ENCODE peak calls at places on chromosomes 7 and 10, in five cellular contexts. V is NCI-H1092, H is pancreas, Z is Peyer's patch, N is substantia nigra. R is an unnamed sample.
A peak's percentile ranks its signal among the peaks of the same experiment; 100 is the strongest.

GRCh38 chr7:151704969-151705743 is 171.8 kb downstream of the PRKAG2 start:
- DNase-seq in Z (no peak), N (no peak), V (no peak), H (no peak), R (no peak)

GRCh38 chr10:86650151-86650550 is 4.2 kb upstream of the OPN4 start:
- DNase-seq in H (no peak), N (no peak), Z (peak; percentile 24), V (no peak), R (peak; percentile 13)

GRCh38 chr10:18649364-18649959 is 1.9 kb downstream of the NSUN6 start:
- DNase-seq in Z (no peak), H (no peak), N (no peak), V (no peak), R (no peak)

GRCh38 chr10:113666682-113667252 is 2.9 kb upstream of the NRAP start:
- DNase-seq in N (no peak), Z (no peak), H (no peak), V (no peak), R (no peak)

GRCh38 chr7:22728416-22729029 is 1.5 kb downstream of the IL6 start:
- DNase-seq in H (no peak), Z (no peak), V (no peak), N (no peak), R (no peak)

GRCh38 chr7:154795437-154795836 is 207.5 kb downstream of the PAXIP1 start:
- DNase-seq in H (no peak), Z (no peak), V (peak; percentile 91), N (no peak), R (no peak)

GRCh38 chr7:45089314-45089891 is 634 bp upstream of the NACAD start:
- DNase-seq in H (peak; percentile 43), V (peak; percentile 82), N (peak; percentile 92), Z (peak; percentile 72), R (no peak)

GRCh38 chr10:33901166-33901565 is 566.7 kb upstream of the NRP1 start:
- DNase-seq in N (no peak), Z (no peak), V (no peak), H (no peak), R (peak; percentile 49)

GRCh38 chr7:20183086-20183485 is 34.1 kb downstream of the MACC1 start:
- DNase-seq in N (no peak), Z (no peak), V (no peak), H (no peak), R (no peak)

GRCh38 chr10:35643151-35643975 is 1.3 kb upstream of the FZD8 start:
- DNase-seq in V (peak; percentile 33), N (peak; percentile 46), H (peak; percentile 64), Z (peak; percentile 68), R (peak; percentile 90)

GRCh38 chr10:47366056-47366631 is 17.9 kb downstream of the ZNF488 start:
- DNase-seq in V (no peak), H (peak; percentile 40), N (no peak), Z (peak; percentile 15), R (peak; percentile 38)

GRCh38 chr10:48924988-48925387 is 14.7 kb downstream of the LRRC18 start:
- DNase-seq in V (no peak), Z (no peak), N (no peak), H (no peak), R (no peak)

GRCh38 chr10:19592276-19592675 is 224.0 kb upstream of the PLXDC2 start:
- DNase-seq in N (no peak), V (no peak), Z (peak; percentile 66), H (peak; percentile 18), R (no peak)

GRCh38 chr7:127955051-127955531 is 76.1 kb downstream of the LRRC4 start:
- DNase-seq in V (no peak), N (no peak), Z (no peak), H (no peak), R (no peak)

GRCh38 chr7:32167256-32167655 is 97.0 kb upstream of the PDE1C start:
- DNase-seq in Z (no peak), V (no peak), H (no peak), N (no peak), R (no peak)

GRCh38 chr10:103166527-103166926 is 26.5 kb downstream of the NT5C2 start:
- DNase-seq in H (no peak), V (no peak), Z (no peak), N (no peak), R (no peak)

GRCh38 chr10:25297466-25297865 is 122.7 kb downstream of the GPR158 start:
- DNase-seq in V (no peak), H (no peak), N (no peak), Z (no peak), R (no peak)

GRCh38 chr7:22452142-22452763 is 47.7 kb downstream of the STEAP1B start:
- DNase-seq in Z (peak; percentile 82), V (no peak), H (peak; percentile 74), N (peak; percentile 53), R (no peak)

GRCh38 chr10:121154846-121155245 is 303.7 kb downstream of the WDR11 start:
- DNase-seq in Z (no peak), V (no peak), N (peak; percentile 81), H (no peak), R (no peak)

GRCh38 chr10:62081322-62081945 is 179.9 kb downstream of the ARID5B start:
- DNase-seq in V (no peak), H (no peak), Z (no peak), N (no peak), R (no peak)

GRCh38 chr10:77715081-77715480 is 77.5 kb upstream of the KCNMA1 start:
- DNase-seq in V (no peak), H (no peak), Z (no peak), N (no peak), R (no peak)

GRCh38 chr7:34260282-34260681 is 354.9 kb downstream of the BMPER start:
- DNase-seq in Z (no peak), N (no peak), H (no peak), V (no peak), R (no peak)

GRCh38 chr10:82041018-82041417 is 166.0 kb downstream of the NRG3 start:
- DNase-seq in N (no peak), H (no peak), V (no peak), Z (no peak), R (no peak)

GRCh38 chr7:44534501-44534900 is 6.6 kb downstream of the NPC1L1 start:
- DNase-seq in N (no peak), V (peak; percentile 8), H (no peak), Z (peak; percentile 65), R (no peak)

GRCh38 chr10:113087082-113088029 is 137.3 kb downstream of the TCF7L2 start:
- DNase-seq in Z (peak; percentile 87), N (no peak), V (no peak), H (peak; percentile 49), R (peak; percentile 85)

GRCh38 chr10:35194906-35195305 is 68.3 kb downstream of the CREM start:
- DNase-seq in N (no peak), H (no peak), V (no peak), Z (no peak), R (no peak)

GRCh38 chr7:77327067-77327931 is 88.8 kb downstream of the GSAP start:
- DNase-seq in V (no peak), N (no peak), Z (no peak), H (no peak), R (peak; percentile 76)

GRCh38 chr10:129647563-129647962 is 180.5 kb downstream of the MGMT start:
- DNase-seq in N (no peak), V (no peak), Z (no peak), H (no peak), R (no peak)

GRCh38 chr10:43683451-43684197 is 34.9 kb upstream of the ZNF32 start:
- DNase-seq in Z (no peak), H (no peak), N (no peak), V (no peak), R (no peak)

GRCh38 chr10:50574932-50575331 is 48.8 kb downstream of the SGMS1 start:
- DNase-seq in Z (no peak), N (no peak), H (no peak), V (no peak), R (no peak)

GRCh38 chr7:31408120-31408729 is 67.7 kb upstream of the NEUROD6 start:
- DNase-seq in N (no peak), H (no peak), Z (no peak), V (no peak), R (no peak)

GRCh38 chr7:18655506-18655905 is 160.0 kb downstream of the HDAC9 start:
- DNase-seq in H (no peak), Z (no peak), N (no peak), V (no peak), R (no peak)

GRCh38 chr10:14459670-14460069 is 128.9 kb upstream of the FRMD4A start:
- DNase-seq in Z (no peak), N (no peak), H (no peak), V (no peak), R (no peak)

GRCh38 chr10:11894381-11895107 is 71.4 kb downstream of the PROSER2 start:
- DNase-seq in V (no peak), Z (no peak), H (no peak), N (no peak), R (no peak)

GRCh38 chr10:50508315-50509051 is 115.3 kb downstream of the SGMS1 start:
- DNase-seq in H (no peak), Z (no peak), N (no peak), V (no peak), R (no peak)

R was measured in tibial artery.